ENCODE peak calls at places on chromosomes 5 and 9, in ten cellular contexts. C is HepG2; X is stomach; P is A549; V is kidney; K is right cardiac atrium; U is lower lobe of right lung; T is CD8-positive, alpha-beta memory T cell; Z is cardiac muscle cell; G is heart left ventricle. Q is an unnamed sample. For H3K4me1, the result is how much of the 10 kb centered on the place peaks cover.

GRCh38 chr5:119302916-119303897 is 52.6 kb upstream of the TNFAIP8 start:
- DNase-seq in C (peak), X (no peak), P (peak), V (no peak), K (no peak), U (no peak), T (no peak), Z (peak), G (no peak), Q (peak)

GRCh38 chr5:55037046-55037771 is 13.2 kb downstream of the GZMK start:
- DNase-seq in C (no peak), X (no peak), P (no peak), V (no peak), K (no peak), U (no peak), T (peak), Z (no peak), G (no peak), Q (no peak)

GRCh38 chr5:34914671-34915138 is 599 bp downstream of the RAD1 start:
- DNase-seq in C (no peak), X (peak), P (peak), V (peak), K (peak), U (peak), T (no peak), Z (peak), G (peak), Q (peak)

GRCh38 chr5:143509758-143510221 is 106.3 kb upstream of the NR3C1 start:
- DNase-seq in C (no peak), X (no peak), P (no peak), V (no peak), K (no peak), U (no peak), T (no peak), Z (no peak), G (no peak), Q (no peak)

GRCh38 chr9:126818482-126818881 is 13.6 kb downstream of the ZBTB43 start:
- DNase-seq in C (no peak), X (no peak), P (no peak), V (no peak), K (no peak), U (no peak), T (no peak), Z (no peak), G (no peak), Q (no peak)

GRCh38 chr5:27612161-27612560 is 573.8 kb upstream of the CDH9 start:
- DNase-seq in C (no peak), X (no peak), P (no peak), V (no peak), K (no peak), U (no peak), T (no peak), Z (peak), G (no peak), Q (no peak)

GRCh38 chr9:89799766-89800165 is 195.0 kb downstream of the GADD45G start:
- DNase-seq in C (no peak), X (no peak), P (no peak), V (no peak), K (no peak), U (peak), T (no peak), Z (no peak), G (no peak), Q (no peak)

GRCh38 chr5:150622157-150622556 is 18.3 kb upstream of the SYNPO start:
- DNase-seq in C (no peak), X (no peak), P (no peak), V (no peak), K (no peak), U (no peak), T (no peak), Z (peak), G (no peak), Q (no peak)

GRCh38 chr5:41794478-41794877 is 75.7 kb downstream of the OXCT1 start:
- DNase-seq in C (peak), X (no peak), P (peak), V (no peak), K (no peak), U (no peak), T (no peak), Z (peak), G (peak), Q (no peak)

GRCh38 chr9:128206484-128206883 is 3.3 kb downstream of the DNM1 start:
- DNase-seq in C (no peak), X (no peak), P (no peak), V (no peak), K (no peak), U (no peak), T (no peak), Z (no peak), G (no peak), Q (no peak)

GRCh38 chr5:150469718-150470470 is 20.4 kb upstream of the RPS14 start:
- DNase-seq in C (no peak), X (no peak), P (peak), V (no peak), K (no peak), U (no peak), T (no peak), Z (peak), G (no peak), Q (no peak)

GRCh38 chr5:169801781-169802180 is 164.7 kb downstream of the DOCK2 start:
- DNase-seq in C (no peak), X (no peak), P (no peak), V (no peak), K (no peak), U (no peak), T (no peak), Z (no peak), G (no peak), Q (no peak)

GRCh38 chr5:151717390-151717789 is 30.7 kb upstream of the SPARC start:
- DNase-seq in C (no peak), X (no peak), P (no peak), V (no peak), K (no peak), U (no peak), T (no peak), Z (no peak), G (no peak), Q (no peak)

GRCh38 chr5:321233-321725 is at the start of gene AHRR:
- DNase-seq in C (peak), X (peak), P (peak), V (no peak), K (peak), U (peak), T (no peak), Z (peak), G (peak), Q (peak)

GRCh38 chr9:119020284-119020683 is 349.0 kb downstream of the BRINP1 start:
- DNase-seq in C (no peak), X (no peak), P (no peak), V (no peak), K (peak), U (no peak), T (no peak), Z (no peak), G (peak), Q (peak)

GRCh38 chr5:81779935-81780266 is 29.0 kb upstream of the SSBP2 start:
- DNase-seq in C (no peak), X (no peak), P (no peak), V (no peak), K (no peak), U (no peak), T (no peak), Z (no peak), G (no peak), Q (no peak)

GRCh38 chr5:140988036-140988997 is 22.0 kb downstream of the PCDHAC2 start:
- DNase-seq in C (no peak), X (no peak), P (no peak), V (no peak), K (no peak), U (peak), T (no peak), Z (no peak), G (no peak), Q (no peak)

GRCh38 chr5:103519550-103519949 is 43.0 kb downstream of the NUDT12 start:
- DNase-seq in C (no peak), X (no peak), P (no peak), V (no peak), K (no peak), U (no peak), T (no peak), Z (no peak), G (no peak), Q (no peak)

GRCh38 chr9:79013715-79014610 is 557.8 kb upstream of the TLE4 start:
- DNase-seq in C (no peak), X (no peak), P (no peak), V (no peak), K (no peak), U (no peak), T (no peak), Z (peak), G (no peak), Q (no peak)

GRCh38 chr9:3441197-3441816 is 84.5 kb downstream of the RFX3 start:
- DNase-seq in C (peak), X (peak), P (peak), V (no peak), K (peak), U (no peak), T (peak), Z (peak), G (peak), Q (peak)

GRCh38 chr5:145499483-145499882 is 335.7 kb downstream of the PRELID2 start:
- DNase-seq in C (no peak), X (no peak), P (no peak), V (no peak), K (no peak), U (no peak), T (no peak), Z (peak), G (no peak), Q (no peak)

GRCh38 chr9:136833381-136834142 is 8.7 kb upstream of the AJM1 start:
- DNase-seq in C (no peak), X (no peak), P (no peak), V (peak), K (no peak), U (no peak), T (no peak), Z (no peak), G (no peak), Q (no peak)

GRCh38 chr5:127313847-127314473 is 23.4 kb downstream of the MEGF10 start:
- DNase-seq in C (peak), X (peak), P (peak), V (peak), K (peak), U (peak), T (peak), Z (peak), G (peak), Q (peak)

GRCh38 chr9:3857673-3858072 is 331.9 kb upstream of the RFX3 start:
- DNase-seq in C (no peak), X (no peak), P (no peak), V (no peak), K (no peak), U (no peak), T (no peak), Z (no peak), G (no peak), Q (no peak)

GRCh38 chr9:82682431-82682830 is 380.5 kb downstream of the RASEF start:
- DNase-seq in C (no peak), X (no peak), P (no peak), V (no peak), K (no peak), U (no peak), T (no peak), Z (no peak), G (no peak), Q (no peak)

GRCh38 chr9:123150708-123151503 is 117.4 kb downstream of the GPR21 start:
- DNase-seq in C (no peak), X (no peak), P (no peak), V (no peak), K (no peak), U (no peak), T (no peak), Z (peak), G (no peak), Q (no peak)

GRCh38 chr5:145554399-145554798 is 280.7 kb downstream of the PRELID2 start:
- DNase-seq in C (no peak), X (no peak), P (no peak), V (no peak), K (no peak), U (no peak), T (no peak), Z (peak), G (no peak), Q (no peak)

GRCh38 chr5:115487750-115488149 is 56.8 kb downstream of the FEM1C start:
- DNase-seq in C (no peak), X (no peak), P (no peak), V (no peak), K (no peak), U (no peak), T (no peak), Z (no peak), G (no peak), Q (no peak)

GRCh38 chr5:132475531-132475930 is 15.0 kb downstream of the IRF1 start:
- DNase-seq in C (peak), X (peak), P (no peak), V (peak), K (no peak), U (no peak), T (peak), Z (peak), G (no peak), Q (no peak)

GRCh38 chr5:107231191-107231590 is 439.5 kb downstream of the EFNA5 start:
- DNase-seq in C (no peak), X (no peak), P (no peak), V (no peak), K (no peak), U (no peak), T (no peak), Z (no peak), G (no peak), Q (no peak)

GRCh38 chr5:107224272-107224671 is 446.5 kb downstream of the EFNA5 start:
- DNase-seq in C (no peak), X (no peak), P (no peak), V (no peak), K (no peak), U (no peak), T (no peak), Z (no peak), G (no peak), Q (no peak)

GRCh38 chr5:107230367-107230766 is 440.4 kb downstream of the EFNA5 start:
- DNase-seq in C (no peak), X (no peak), P (no peak), V (no peak), K (no peak), U (no peak), T (no peak), Z (no peak), G (no peak), Q (no peak)

GRCh38 chr5:107232793-107233192 is 437.9 kb downstream of the EFNA5 start:
- DNase-seq in C (no peak), X (no peak), P (no peak), V (no peak), K (no peak), U (no peak), T (no peak), Z (no peak), G (no peak), Q (no peak)

GRCh38 chr5:107228237-107228636 is 442.5 kb downstream of the EFNA5 start:
- DNase-seq in C (no peak), X (no peak), P (no peak), V (no peak), K (no peak), U (no peak), T (no peak), Z (no peak), G (no peak), Q (no peak)
- H3K4me1 ChIP-seq in C (under half), X (under half), P (under half), V (under half), K (under half), U (under half), T (under half), Z (under half), G (under half), Q (under half)

DNA sequence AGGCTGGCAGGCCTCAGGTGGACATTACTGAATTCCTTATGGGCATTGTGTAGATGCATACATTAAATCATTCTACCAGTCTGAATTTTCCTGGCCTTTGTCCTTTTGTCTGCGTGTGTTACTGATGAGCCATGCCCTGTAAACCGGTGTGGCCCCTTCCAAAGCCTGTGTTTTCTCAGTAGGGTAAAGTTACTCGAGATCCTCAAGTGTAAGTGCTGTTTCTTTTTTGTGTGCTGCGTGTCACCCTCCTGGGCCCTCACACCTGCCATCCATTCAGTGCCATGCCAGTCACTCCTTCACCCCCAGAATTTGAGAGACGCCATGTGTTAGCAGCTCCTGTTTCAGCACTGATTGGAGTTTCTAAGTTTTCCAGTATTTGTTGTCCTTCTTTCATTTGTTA is 288.3 kb downstream of the FANCC start:
- DNase-seq in C (no peak), X (no peak), P (no peak), V (no peak), K (no peak), U (no peak), T (no peak), Z (no peak), G (no peak), Q (no peak)
- H3K4me3 ChIP-seq in C (no peak), X (peak), P (no peak), V (no peak), K (no peak), U (no peak), T (no peak), Z (no peak), G (no peak), Q (no peak)

GRCh38 chr5:17216176-17216973 is 1.1 kb upstream of the BASP1 start:
- DNase-seq in C (peak), X (peak), P (peak), V (peak), K (peak), U (peak), T (no peak), Z (peak), G (peak), Q (peak)
- H3K27ac ChIP-seq in C (no peak), X (peak), P (peak), V (no peak), K (no peak), U (peak), T (no peak), Z (no peak), G (no peak), Q (no peak)

DNA sequence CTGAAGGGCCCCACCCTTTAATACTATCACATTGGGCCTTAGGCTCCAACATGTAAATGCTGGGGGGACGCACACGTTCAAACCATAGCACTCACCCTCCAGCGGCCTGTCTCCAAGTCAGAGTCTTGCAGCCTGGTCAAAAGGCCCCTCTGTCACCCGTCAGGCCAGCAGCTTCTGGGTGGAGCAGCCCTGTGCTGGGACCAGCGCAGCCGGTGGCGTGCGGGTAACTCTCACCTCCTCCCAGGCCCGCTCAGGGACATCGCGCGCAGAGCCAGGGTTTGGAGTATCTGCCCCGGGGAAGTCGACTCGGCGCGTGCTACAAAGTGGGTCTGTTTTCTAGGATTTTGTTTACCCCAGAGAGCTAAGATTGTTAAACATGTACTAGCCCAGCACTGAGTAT is 93.0 kb upstream of the COL5A1 start:
- DNase-seq in C (no peak), X (no peak), P (no peak), V (peak), K (no peak), U (peak), T (no peak), Z (no peak), G (no peak), Q (no peak)
- H3K4me1 ChIP-seq in C (under half), X (under half), P (under half), V (under half), K (under half), U (under half), T (under half), Z (under half), G (under half), Q (under half)

GRCh38 chr9:135269912-135270630 is 182.6 kb downstream of the OLFM1 start:
- DNase-seq in C (no peak), X (no peak), P (no peak), V (no peak), K (no peak), U (no peak), T (no peak), Z (no peak), G (no peak), Q (no peak)
- H3K4me3 ChIP-seq in C (no peak), X (no peak), P (no peak), V (no peak), K (no peak), U (no peak), T (no peak), Z (no peak), G (no peak), Q (no peak)

GRCh38 chr9:125589287-125589686 is 117.7 kb downstream of the MAPKAP1 start:
- DNase-seq in C (no peak), X (no peak), P (no peak), V (no peak), K (no peak), U (no peak), T (no peak), Z (no peak), G (no peak), Q (no peak)

GRCh38 chr9:125593581-125593980 is 113.4 kb downstream of the MAPKAP1 start:
- DNase-seq in C (no peak), X (no peak), P (no peak), V (no peak), K (no peak), U (no peak), T (no peak), Z (no peak), G (no peak), Q (no peak)

GRCh38 chr9:125591888-125592287 is 115.1 kb downstream of the MAPKAP1 start:
- DNase-seq in C (peak), X (no peak), P (no peak), V (no peak), K (no peak), U (no peak), T (no peak), Z (no peak), G (no peak), Q (no peak)

GRCh38 chr9:125591245-125591644 is 115.8 kb downstream of the MAPKAP1 start:
- DNase-seq in C (no peak), X (no peak), P (no peak), V (no peak), K (no peak), U (no peak), T (no peak), Z (no peak), G (no peak), Q (no peak)

DNA sequence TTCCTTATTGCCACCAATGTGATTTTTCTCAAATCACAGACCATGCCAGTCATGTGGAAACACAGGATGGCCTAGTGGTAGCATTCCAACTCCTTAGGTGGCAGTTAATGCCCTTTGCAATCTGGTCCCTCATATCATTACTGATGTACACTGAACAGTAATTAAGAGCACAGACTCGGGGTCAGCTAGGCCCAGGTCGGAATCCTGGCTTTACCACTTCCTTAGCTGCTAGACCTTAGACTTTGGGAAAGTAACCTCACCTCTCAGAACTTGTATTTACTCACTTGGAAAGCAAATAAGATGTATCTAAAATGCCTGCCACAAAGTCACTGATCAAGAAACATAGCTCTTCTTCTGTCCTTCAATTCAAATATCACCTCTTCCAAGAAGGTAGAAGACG is 112.8 kb downstream of the MAPKAP1 start:
- DNase-seq in C (no peak), X (no peak), P (no peak), V (no peak), K (no peak), U (no peak), T (no peak), Z (no peak), G (no peak), Q (no peak)
- H3K27ac ChIP-seq in C (no peak), X (no peak), P (no peak), V (no peak), K (no peak), U (no peak), T (no peak), Z (peak), G (no peak), Q (no peak)

GRCh38 chr9:95508968-95509850 is 7.6 kb downstream of the PTCH1 start:
- DNase-seq in C (peak), X (peak), P (peak), V (peak), K (peak), U (peak), T (peak), Z (peak), G (peak), Q (peak)
- H3K4me1 ChIP-seq in C (under half), X (half or more), P (under half), V (under half), K (under half), U (under half), T (under half), Z (under half), G (under half), Q (under half)